ENCODE peak calls at places on chromosomes 13 and 19, in ten cellular contexts. L is heart left ventricle; G is stimulated activated CD4-positive, alpha-beta T cell treated with anti-CD3 and anti-CD28 coated beads, Interleukin-1b, Interleukin-23, amount 100 ng/mL, for 1 hour; U is HuH-7; D is effector CD4-positive, alpha-beta T cell; X is NCI-H69; E is WERI-Rb-1; T is adrenal gland; P is activated CD4-positive, alpha-beta T cell treated with anti-CD3 and anti-CD28 coated beads for 48 hours; B is GM04503. Q is an unnamed sample.

GRCh38 chr19:44671400-44671799 is at the start of gene CEACAM19:
- DNase-seq in D (no peak), P (no peak), E (no peak), G (no peak), U (no peak), L (no peak), T (no peak), X (no peak), B (no peak), Q (no peak)

GRCh38 chr13:100542546-100543156 is 45.9 kb downstream of the GGACT start:
- DNase-seq in X (peak), B (no peak), U (no peak), D (no peak), T (no peak), E (no peak), L (no peak), P (no peak), G (no peak), Q (no peak)

GRCh38 chr13:35926859-35927530 is 204.2 kb downstream of the DCLK1 start:
- DNase-seq in U (no peak), B (peak), L (no peak), T (no peak), E (no peak), P (no peak), G (no peak), X (peak), D (no peak), Q (no peak)

GRCh38 chr19:42515241-42515832 is 12.9 kb downstream of the CEACAM1 start:
- DNase-seq in X (no peak), B (no peak), T (no peak), P (no peak), L (no peak), U (no peak), E (no peak), D (no peak), G (no peak), Q (no peak)

GRCh38 chr13:60957816-60958215 is 457.8 kb downstream of the PCDH20 start:
- DNase-seq in X (peak), U (no peak), B (no peak), G (no peak), L (no peak), E (no peak), D (no peak), T (no peak), P (no peak), Q (no peak)

GRCh38 chr13:43140985-43141384 is 117.6 kb downstream of the DNAJC15 start:
- DNase-seq in P (no peak), L (no peak), G (no peak), D (no peak), U (no peak), T (no peak), B (no peak), X (no peak), E (no peak), Q (no peak)

GRCh38 chr13:22893149-22893548 is 287.6 kb upstream of the SGCG start:
- DNase-seq in E (no peak), L (no peak), X (no peak), B (no peak), D (no peak), G (no peak), T (no peak), U (no peak), P (no peak), Q (no peak)

GRCh38 chr19:11479470-11480080 is 1.3 kb downstream of the ELAVL3 start:
- DNase-seq in B (no peak), P (peak), E (peak), U (no peak), D (no peak), L (no peak), X (peak), G (no peak), T (no peak), Q (no peak)

GRCh38 chr19:13029893-13030292 is 34.6 kb downstream of the NFIX start:
- DNase-seq in G (no peak), U (no peak), P (peak), B (no peak), T (no peak), X (peak), D (no peak), L (no peak), E (no peak), Q (no peak)

GRCh38 chr13:110523838-110524237 is 37.7 kb downstream of the RAB20 start:
- DNase-seq in L (no peak), E (no peak), U (no peak), X (no peak), D (no peak), B (no peak), T (no peak), G (no peak), P (no peak), Q (no peak)

GRCh38 chr13:104571161-104571889 is 1505.1 kb upstream of the SLC10A2 start:
- DNase-seq in L (peak), B (peak), X (peak), G (no peak), P (no peak), T (peak), U (peak), D (no peak), E (peak), Q (peak)

GRCh38 chr13:59034198-59034597 is 1129.5 kb downstream of the DIAPH3 start:
- DNase-seq in P (no peak), U (no peak), G (no peak), B (no peak), X (peak), E (no peak), L (no peak), T (no peak), D (no peak), Q (no peak)

GRCh38 chr13:26628706-26629105 is 71.2 kb downstream of the WASF3 start:
- DNase-seq in T (no peak), B (no peak), D (no peak), X (peak), U (peak), E (peak), L (no peak), G (no peak), P (peak), Q (no peak)

GRCh38 chr13:37681295-37682032 is 82.9 kb upstream of the POSTN start:
- DNase-seq in U (no peak), X (no peak), T (no peak), G (no peak), L (no peak), P (no peak), D (no peak), E (no peak), B (peak), Q (no peak)

GRCh38 chr13:103315701-103316100 is 249.5 kb upstream of the SLC10A2 start:
- DNase-seq in E (no peak), P (no peak), U (no peak), D (no peak), G (no peak), L (no peak), B (no peak), T (no peak), X (no peak), Q (no peak)

GRCh38 chr19:44796701-44797115 is 12.2 kb upstream of the BCAM start:
- DNase-seq in L (peak), P (no peak), E (no peak), D (no peak), G (no peak), B (no peak), U (peak), X (peak), T (no peak), Q (no peak)

Q was measured in NCI-H187.